ENCODE peak calls at places on chromosomes 16 and 17, in four cellular contexts. U is CD4-positive, CD25-positive, alpha-beta regulatory T cell; T is A172; K is hepatocyte. D is an unnamed sample.
A peak's percentile ranks its signal among the peaks of the same experiment; 100 is the strongest.

GRCh38 chr17:31015639-31016038 is 44.8 kb downstream of the RNF135 start:
- DNase-seq in U (no peak), T (no peak), K (no peak), D (no peak)

GRCh38 chr16:85583491-85584181 is 29.5 kb upstream of the GSE1 start:
- DNase-seq in K (no peak), T (no peak), U (no peak), D (no peak)

GRCh38 chr16:79253100-79253631 is 347.4 kb downstream of the MAF start:
- DNase-seq in K (peak; percentile 59), T (no peak), U (no peak), D (no peak)

GRCh38 chr16:2514333-2515179 is 804 bp downstream of the ATP6V0C start:
- DNase-seq in T (no peak), U (peak; percentile 39), K (peak; percentile 64), D (no peak)

GRCh38 chr16:11066231-11066870 is 122.0 kb downstream of the CLEC16A start:
- DNase-seq in U (no peak), K (no peak), T (no peak), D (no peak)

GRCh38 chr17:68175416-68175815 is 72.4 kb upstream of the AMZ2 start:
- DNase-seq in T (no peak), K (no peak), U (no peak), D (no peak)

GRCh38 chr17:57860414-57860999 is 10.7 kb upstream of the MRPS23 start:
- DNase-seq in U (no peak), T (no peak), K (no peak), D (no peak)

GRCh38 chr17:12618557-12618956 is 47.1 kb upstream of the MYOCD start:
- DNase-seq in T (no peak), U (no peak), K (no peak), D (no peak)

GRCh38 chr17:45286286-45286685 is 24.4 kb upstream of the SPATA32 start:
- DNase-seq in U (no peak), T (no peak), K (no peak), D (no peak)

GRCh38 chr17:45231481-45232116 is 9.9 kb downstream of the FMNL1 start:
- DNase-seq in K (no peak), U (peak; percentile 26), T (no peak), D (peak; percentile 54)

GRCh38 chr17:45235071-45236001 is 13.7 kb downstream of the FMNL1 start:
- DNase-seq in K (peak; percentile 87), U (peak; percentile 87), T (peak; percentile 75), D (peak; percentile 77)

GRCh38 chr17:67575325-67575724 is 142.4 kb upstream of the NOL11 start:
- DNase-seq in U (no peak), T (no peak), K (no peak), D (no peak)

GRCh38 chr16:88783391-88784073 is 1.5 kb downstream of the PIEZO1 start:
- DNase-seq in U (peak; percentile 47), T (no peak), K (no peak), D (no peak)

GRCh38 chr17:79979201-79979840 is 56.4 kb downstream of the TBC1D16 start:
- DNase-seq in U (no peak), T (no peak), K (no peak), D (no peak)

GRCh38 chr17:10683853-10684252 is 13.5 kb downstream of the SCO1 start:
- DNase-seq in U (peak; percentile 44), T (peak; percentile 59), K (no peak), D (peak; percentile 65)

GRCh38 chr17:61809816-61810392 is 53.4 kb downstream of the BRIP1 start:
- DNase-seq in K (no peak), U (no peak), T (no peak), D (no peak)

GRCh38 chr17:76124582-76125390 is 16.3 kb downstream of the FOXJ1 start:
- DNase-seq in T (peak; percentile 24), K (peak; percentile 12), U (peak; percentile 28), D (peak; percentile 28)

GRCh38 chr17:50290074-50290702 is 15.9 kb downstream of the TMEM92 start:
- DNase-seq in K (peak; percentile 88), T (peak; percentile 96), U (peak; percentile 8), D (peak; percentile 82)

GRCh38 chr16:70437017-70437581 is 1.8 kb downstream of the ST3GAL2 start:
- DNase-seq in K (peak; percentile 72), U (no peak), T (no peak), D (no peak)

GRCh38 chr16:60740033-60740696 is 1296.1 kb downstream of the CDH8 start:
- DNase-seq in T (no peak), K (no peak), U (no peak), D (no peak)

GRCh38 chr17:79595956-79596355 is 14.9 kb downstream of the RBFOX3 start:
- DNase-seq in T (no peak), K (no peak), U (no peak), D (no peak)

GRCh38 chr16:68093816-68094613 is 8.8 kb downstream of the NFATC3 start:
- DNase-seq in U (peak; percentile 37), T (peak; percentile 1), K (no peak), D (peak; percentile 58)

GRCh38 chr17:31581022-31581483 is 189.6 kb downstream of the RAB11FIP4 start:
- DNase-seq in U (no peak), K (no peak), T (peak; percentile 97), D (peak; percentile 90)

GRCh38 chr17:42720996-42721583 is 23.8 kb downstream of the EZH1 start:
- DNase-seq in K (peak; percentile 87), U (peak; percentile 78), T (peak; percentile 69), D (peak; percentile 79)

GRCh38 chr16:10989494-10989893 is 45.1 kb downstream of the CLEC16A start:
- DNase-seq in K (no peak), T (no peak), U (no peak), D (no peak)

GRCh38 chr16:71358464-71359031 is at the start of gene CALB2:
- DNase-seq in T (no peak), K (peak; percentile 88), U (peak; percentile 56), D (peak; percentile 75)

GRCh38 chr17:41942626-41943025 is 12.2 kb downstream of the ODAD4 start:
- DNase-seq in T (no peak), K (no peak), U (no peak), D (no peak)

GRCh38 chr16:61792194-61792904 is 243.9 kb downstream of the CDH8 start:
- DNase-seq in T (peak; percentile 97), K (no peak), U (no peak), D (peak; percentile 97)

GRCh38 chr17:10547351-10547750 is 2.1 kb downstream of the MYH2 start:
- DNase-seq in U (no peak), K (no peak), T (peak; percentile 66), D (no peak)

GRCh38 chr16:72195609-72196008 is 23.7 kb upstream of the PMFBP1 start:
- DNase-seq in K (no peak), T (no peak), U (no peak), D (no peak)

GRCh38 chr16:20944861-20945390 is 44.4 kb downstream of the LYRM1 start:
- DNase-seq in T (peak; percentile 40), U (peak; percentile 72), K (no peak), D (peak; percentile 16)